ENCODE peak calls at places on chromosome 3, in five cellular contexts. Y, F, H, N and D are unnamed samples.

GRCh38 chr3:39707314-39707909 is 102.0 kb upstream of the MYRIP start:
- DNase-seq in F (peak; percentile 38), H (no peak), N (no peak), Y (no peak), D (peak; percentile 69)

GRCh38 chr3:136134091-136134490 is 62.0 kb downstream of the MSL2 start:
- DNase-seq in H (no peak), Y (no peak), F (no peak), N (no peak), D (no peak)

GRCh38 chr3:10700821-10701220 is 115.2 kb upstream of the SLC6A11 start:
- DNase-seq in N (no peak), H (no peak), F (no peak), Y (no peak), D (no peak)

GRCh38 chr3:44469914-44470313 is 7.6 kb downstream of the ZNF445 start:
- DNase-seq in N (no peak), Y (no peak), F (no peak), H (no peak), D (no peak)

GRCh38 chr3:118525096-118525495 is 509.6 kb downstream of the IGSF11 start:
- DNase-seq in Y (no peak), N (no peak), F (no peak), H (no peak), D (no peak)

GRCh38 chr3:184448321-184449160 is 68.7 kb downstream of the CHRD start:
- DNase-seq in N (no peak), F (no peak), Y (no peak), H (no peak), D (peak; percentile 93)

GRCh38 chr3:57127849-57128566 is 37.1 kb downstream of the IL17RD start:
- DNase-seq in H (no peak), N (no peak), F (no peak), Y (peak; percentile 55), D (peak; percentile 11)

GRCh38 chr3:24185738-24186384 is 240.8 kb downstream of the NR1D2 start:
- DNase-seq in N (no peak), H (peak; percentile 39), F (peak; percentile 34), Y (peak; percentile 39), D (peak; percentile 84)

GRCh38 chr3:13955084-13955483 is 75.2 kb upstream of the WNT7A start:
- DNase-seq in Y (no peak), N (no peak), F (no peak), H (no peak), D (no peak)

GRCh38 chr3:103218146-103218545 is 783.3 kb downstream of the ZPLD1 start:
- DNase-seq in N (no peak), Y (no peak), H (no peak), F (no peak), D (no peak)

GRCh38 chr3:116524455-116524854 is 79.2 kb upstream of the LSAMP start:
- DNase-seq in H (no peak), Y (no peak), N (no peak), F (no peak), D (no peak)

GRCh38 chr3:30332196-30333021 is 274.0 kb upstream of the TGFBR2 start:
- DNase-seq in N (no peak), Y (no peak), F (no peak), H (no peak), D (no peak)

GRCh38 chr3:80785475-80785874 is 976.0 kb downstream of the GBE1 start:
- DNase-seq in F (no peak), Y (no peak), H (no peak), N (no peak), D (peak; percentile 3)

GRCh38 chr3:14280326-14280725 is 101.7 kb downstream of the LSM3 start:
- DNase-seq in N (no peak), Y (no peak), F (no peak), H (no peak), D (no peak)

GRCh38 chr3:187150599-187150998 is 11.3 kb upstream of the RPL39L start:
- DNase-seq in H (no peak), Y (no peak), F (peak; percentile 58), N (peak; percentile 56), D (no peak)

GRCh38 chr3:162769559-162769958 is 1273.0 kb downstream of the OTOL1 start:
- DNase-seq in F (no peak), H (no peak), N (no peak), Y (no peak), D (peak; percentile 20)

GRCh38 chr3:116561529-116561928 is 116.2 kb upstream of the LSAMP start:
- DNase-seq in Y (no peak), H (no peak), F (no peak), N (no peak), D (no peak)

GRCh38 chr3:5201536-5201935 is 14.0 kb downstream of the EDEM1 start:
- DNase-seq in Y (no peak), N (no peak), F (no peak), H (no peak), D (no peak)

GRCh38 chr3:128493221-128494151 is 485 bp upstream of the GATA2 start:
- DNase-seq in Y (peak; percentile 37), H (no peak), N (no peak), F (no peak), D (no peak)

GRCh38 chr3:180408654-180409053 is 193.3 kb upstream of the TTC14 start:
- DNase-seq in F (no peak), Y (no peak), H (no peak), N (no peak), D (no peak)

GRCh38 chr3:124707667-124708066 is 22.6 kb upstream of the UMPS start:
- DNase-seq in F (no peak), H (no peak), N (no peak), Y (no peak), D (peak; percentile 78)

GRCh38 chr3:107347717-107348116 is 29.5 kb upstream of the CCDC54 start:
- DNase-seq in Y (no peak), N (no peak), F (peak; percentile 33), H (no peak), D (peak; percentile 61)

GRCh38 chr3:36911990-36912804 is 32.7 kb downstream of the TRANK1 start:
- DNase-seq in H (no peak), F (peak; percentile 72), Y (no peak), N (peak; percentile 14), D (peak; percentile 87)

GRCh38 chr3:82020282-82020681 is 258.8 kb upstream of the GBE1 start:
- DNase-seq in N (no peak), Y (no peak), H (no peak), F (no peak), D (no peak)

GRCh38 chr3:171841620-171842000 is 1.5 kb upstream of the TMEM212 start:
- DNase-seq in N (no peak), Y (no peak), F (no peak), H (no peak), D (peak; percentile 86)

GRCh38 chr3:169238562-169238961 is 424.9 kb downstream of the MECOM start:
- DNase-seq in H (no peak), Y (no peak), N (no peak), F (no peak), D (no peak)

GRCh38 chr3:1068985-1069384 is 23.8 kb upstream of the CNTN6 start:
- DNase-seq in Y (no peak), N (no peak), H (no peak), F (no peak), D (no peak)

GRCh38 chr3:107589454-107589853 is 66.7 kb downstream of the BBX start:
- DNase-seq in N (no peak), F (no peak), Y (no peak), H (no peak), D (no peak)

GRCh38 chr3:42440924-42441323 is 30.5 kb upstream of the LYZL4 start:
- DNase-seq in N (no peak), F (no peak), Y (no peak), H (no peak), D (no peak)